ENCODE peak calls at places on chromosomes 2 and 18, in four cellular contexts. R is HepG2, M is K562, H is H1. I is an unnamed sample.

GRCh38 chr2:58569460-58570185 is 328.5 kb upstream of the FANCL start:
- DNase-seq in R (no peak), M (no peak), H (no peak), I (no peak)

GRCh38 chr18:79588131-79588635 is 91.4 kb upstream of the CTDP1 start:
- DNase-seq in R (no peak), M (no peak), H (peak; percentile 48), I (no peak)

GRCh38 chr2:71277536-71278103 is 50.7 kb upstream of the PAIP2B start:
- DNase-seq in R (peak; percentile 31), M (no peak), H (peak; percentile 75), I (peak; percentile 34)

GRCh38 chr18:136433-136832 is 21.9 kb upstream of the USP14 start:
- DNase-seq in R (peak; percentile 54), M (peak; percentile 70), H (no peak), I (no peak)

GRCh38 chr18:27838230-27838629 is 338.7 kb downstream of the CDH2 start:
- DNase-seq in R (no peak), M (no peak), H (no peak), I (no peak)

GRCh38 chr2:10366601-10367270 is 64.0 kb downstream of the HPCAL1 start:
- DNase-seq in R (peak; percentile 27), M (no peak), H (no peak), I (no peak)

GRCh38 chr2:68994864-68995263 is 18.1 kb upstream of the ANTXR1 start:
- DNase-seq in R (no peak), M (no peak), H (no peak), I (no peak)

GRCh38 chr2:167862787-167863186 is 384.6 kb downstream of the STK39 start:
- DNase-seq in R (no peak), M (no peak), H (no peak), I (no peak)

GRCh38 chr2:6412533-6413085 is 453.1 kb downstream of the CMPK2 start:
- DNase-seq in R (no peak), M (no peak), H (no peak), I (no peak)

GRCh38 chr18:6741290-6741689 is 11.8 kb downstream of the ARHGAP28 start:
- DNase-seq in R (no peak), M (no peak), H (no peak), I (no peak)

GRCh38 chr2:195537811-195538210 is 119.2 kb upstream of the SLC39A10 start:
- DNase-seq in R (no peak), M (no peak), H (no peak), I (no peak)

GRCh38 chr18:60466671-60467070 is 94.1 kb upstream of the MC4R start:
- DNase-seq in R (no peak), M (no peak), H (no peak), I (no peak)

GRCh38 chr2:83572400-83572799 is 886.7 kb downstream of the SUCLG1 start:
- DNase-seq in R (no peak), M (no peak), H (no peak), I (no peak)

GRCh38 chr2:15668611-15669305 is 77.1 kb downstream of the DDX1 start:
- DNase-seq in R (peak; percentile 54), M (no peak), H (no peak), I (no peak)

GRCh38 chr2:161424992-161425391 is 8.9 kb downstream of the TBR1 start:
- DNase-seq in R (no peak), M (no peak), H (no peak), I (no peak)

GRCh38 chr2:210884227-210884626 is 327.8 kb downstream of the CPS1 start:
- DNase-seq in R (no peak), M (no peak), H (no peak), I (no peak)

GRCh38 chr18:39846277-39846676 is 2108.8 kb upstream of the PIK3C3 start:
- DNase-seq in R (no peak), M (no peak), H (no peak), I (no peak)

GRCh38 chr2:3299130-3299529 is 78.5 kb downstream of the EIPR1 start:
- DNase-seq in R (no peak), M (no peak), H (no peak), I (no peak)

GRCh38 chr2:84991404-84992151 is 20.6 kb downstream of the KCMF1 start:
- DNase-seq in R (no peak), M (no peak), H (no peak), I (no peak)

GRCh38 chr2:120515759-120516295 is 169.9 kb downstream of the INHBB start:
- DNase-seq in R (no peak), M (no peak), H (no peak), I (no peak)

GRCh38 chr2:136117391-136117841 is 533 bp downstream of the CXCR4 start:
- DNase-seq in R (no peak), M (peak; percentile 28), H (no peak), I (no peak)

GRCh38 chr2:217695033-217695520 is 307.7 kb downstream of the TNS1 start:
- DNase-seq in R (no peak), M (no peak), H (no peak), I (no peak)

GRCh38 chr2:45902379-45902778 is 250.9 kb downstream of the PRKCE start:
- DNase-seq in R (no peak), M (no peak), H (no peak), I (no peak)

GRCh38 chr2:45898819-45899218 is 247.3 kb downstream of the PRKCE start:
- DNase-seq in R (no peak), M (no peak), H (no peak), I (no peak)

GRCh38 chr2:45904267-45904921 is 252.9 kb downstream of the PRKCE start:
- DNase-seq in R (no peak), M (no peak), H (no peak), I (no peak)

GRCh38 chr2:45902952-45903351 is 251.5 kb downstream of the PRKCE start:
- DNase-seq in R (no peak), M (no peak), H (no peak), I (no peak)

GRCh38 chr2:45901468-45902081 is 250.1 kb downstream of the PRKCE start:
- DNase-seq in R (no peak), M (no peak), H (no peak), I (no peak)
- TF ChIP-seq POLR2AphosphoS5 in R (no peak), M (no peak), H (no peak), I (no peak)

DNA sequence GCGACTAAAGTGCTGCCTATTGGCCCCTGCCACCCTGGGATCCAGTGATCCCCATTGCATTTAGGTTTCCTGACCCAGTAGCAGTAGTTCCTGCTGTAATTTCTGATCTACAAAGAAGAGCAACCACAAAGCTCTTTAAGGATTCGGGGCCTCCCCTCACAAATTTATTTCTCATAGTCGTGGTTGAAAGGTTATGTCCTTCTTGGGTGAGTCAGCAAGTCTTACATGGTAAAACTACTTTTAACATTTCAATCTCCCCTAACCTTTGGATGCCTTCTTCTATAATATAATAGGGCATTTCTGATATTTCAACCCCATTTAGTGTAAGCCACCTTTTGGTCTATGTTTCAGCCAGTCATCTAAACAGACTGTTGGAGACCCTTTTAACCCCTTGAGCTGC is 14.9 kb downstream of the PIKFYVE start:
- DNase-seq in R (no peak), M (no peak), H (no peak), I (no peak)
- TF ChIP-seq FOSL1 in R (no peak), M (no peak), H (no peak), I (no peak)

DNA sequence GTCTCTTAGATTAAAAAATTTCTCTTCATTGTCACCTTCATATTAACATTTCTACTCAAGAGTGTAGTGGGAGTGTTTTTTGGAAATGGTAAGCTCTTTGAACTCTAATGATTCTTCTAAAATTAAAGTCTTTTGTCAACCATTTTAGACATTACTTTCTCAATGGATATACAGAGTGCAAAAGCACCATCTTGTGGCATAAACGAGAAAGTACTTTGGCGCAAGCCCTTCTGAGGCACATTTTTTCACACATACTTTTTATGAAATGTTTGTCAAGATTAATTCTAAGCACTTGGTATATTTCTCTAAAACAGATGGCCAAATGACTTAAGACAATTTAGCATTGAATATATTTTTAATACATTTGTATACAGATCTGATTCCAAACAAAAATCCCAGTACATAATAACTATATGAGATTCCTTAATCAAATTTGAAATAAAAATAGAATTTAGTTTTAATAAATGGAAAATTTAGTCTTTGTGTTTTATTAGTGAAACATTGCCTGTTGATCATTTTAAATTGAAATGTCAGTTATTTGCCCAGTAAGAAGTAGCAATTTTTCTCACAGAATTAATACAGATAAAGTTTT is 63.3 kb upstream of the GALNT5 start:
- DNase-seq in R (peak; percentile 46), M (peak; percentile 40), H (no peak), I (peak; percentile 49)
- TF ChIP-seq POLR2AphosphoS5 in R (no peak), M (no peak), H (no peak), I (no peak)

DNA sequence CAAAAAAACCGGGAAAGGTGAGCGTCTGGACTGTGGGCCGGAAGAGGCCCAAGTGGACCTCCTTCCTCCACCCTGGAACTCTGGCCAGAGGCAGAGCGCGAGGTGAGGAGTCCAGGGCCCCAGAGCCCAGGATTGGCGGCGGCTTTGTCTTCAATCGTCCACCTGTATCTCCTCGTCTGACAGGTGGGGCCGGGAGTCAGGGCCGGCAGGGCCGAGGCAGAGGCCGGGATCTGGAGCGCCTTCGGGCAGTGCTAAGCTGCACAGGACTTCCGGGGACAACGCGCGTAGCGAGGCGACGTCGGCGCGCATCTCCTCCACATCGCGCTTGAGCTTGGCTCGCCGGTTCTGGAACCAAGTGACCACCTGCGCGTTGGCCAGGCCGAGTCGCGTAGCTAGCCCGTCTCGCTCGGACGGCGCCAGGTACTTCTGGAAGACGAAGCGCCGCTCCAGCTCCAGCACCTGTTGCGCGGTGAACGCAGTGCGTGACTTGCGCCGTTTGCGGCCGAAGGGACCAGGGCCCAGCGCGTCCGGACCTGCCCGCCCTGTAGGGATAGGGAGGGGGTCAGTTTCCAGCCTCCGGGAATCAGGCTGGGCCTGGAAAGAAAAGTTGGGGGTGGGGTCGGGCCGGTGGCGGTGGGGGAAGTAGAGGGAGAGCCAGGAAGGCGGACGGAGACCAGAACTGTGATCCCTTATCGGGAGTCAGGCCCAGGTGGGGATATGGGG is 1.5 kb downstream of the LBX2 start:
- DNase-seq in R (no peak), M (no peak), H (peak; percentile 79), I (no peak)
- TF ChIP-seq FOSL1 in R (no peak), M (no peak), H (no peak), I (no peak)

GRCh38 chr2:27095427-27095744 is 8.8 kb downstream of the KHK start:
- DNase-seq in R (no peak), M (no peak), H (no peak), I (no peak)

GRCh38 chr2:27097341-27097740 is 10.8 kb downstream of the KHK start:
- DNase-seq in R (no peak), M (no peak), H (no peak), I (no peak)

GRCh38 chr2:27096748-27097297 is 10.3 kb downstream of the KHK start:
- DNase-seq in R (no peak), M (no peak), H (no peak), I (no peak)

GRCh38 chr2:27094353-27094984 is 7.9 kb downstream of the KHK start:
- DNase-seq in R (no peak), M (no peak), H (no peak), I (no peak)

GRCh38 chr2:27095745-27096651 is 9.4 kb downstream of the KHK start:
- DNase-seq in R (peak; percentile 97), M (peak; percentile 72), H (peak; percentile 81), I (no peak)
- TF ChIP-seq POLR2AphosphoS5 in R (peak; percentile 50), M (no peak), H (no peak), I (peak; percentile 22)

DNA sequence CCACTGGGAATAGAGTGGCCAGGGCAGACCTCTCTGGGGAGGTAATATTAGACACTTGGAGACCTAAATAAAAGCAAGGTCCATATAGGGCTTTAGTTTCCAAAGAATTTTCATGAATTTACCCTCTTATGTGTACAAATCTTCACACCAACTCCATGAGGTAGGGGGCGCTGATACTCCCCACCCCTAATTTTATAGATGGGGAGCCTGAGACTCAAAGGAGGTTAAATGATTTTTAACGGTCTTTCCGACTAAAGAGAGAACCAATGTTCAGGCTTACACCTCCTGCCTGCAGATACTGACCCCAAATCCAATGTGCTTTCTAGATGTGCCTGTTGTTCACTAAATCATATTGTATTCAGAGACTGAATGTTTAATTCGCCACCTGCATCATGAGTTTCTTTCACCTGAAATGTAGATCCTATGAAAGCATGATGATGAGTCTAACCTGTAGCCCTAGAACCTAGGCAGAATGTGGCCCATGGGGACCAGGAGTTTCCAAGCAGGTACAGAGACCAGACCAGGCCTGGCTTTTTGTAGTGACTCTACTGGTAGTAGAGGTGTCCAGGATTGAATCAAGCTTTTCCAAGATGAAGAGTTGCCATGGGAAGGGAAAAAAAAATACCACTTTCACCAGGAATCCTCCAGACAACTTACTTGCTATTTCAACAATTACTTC is 16.8 kb upstream of the PAX3 start:
- DNase-seq in R (no peak), M (no peak), H (peak; percentile 51), I (no peak)
- TF ChIP-seq FOSL1 in R (no peak), M (no peak), H (no peak), I (no peak)